ENCODE peak calls at places on chromosomes 11 and 22, in four cellular contexts. R is GM04503, G is fibroblast of pulmonary artery, Y is HFFc6. V is an unnamed sample.

GRCh38 chr11:97454988-97455387 is 1065.2 kb downstream of the JRKL start:
- DNase-seq in G (peak; percentile 88), R (no peak), Y (no peak), V (no peak)

GRCh38 chr11:6629892-6630631 is 10.8 kb upstream of the TPP1 start:
- DNase-seq in Y (no peak), R (no peak), G (no peak), V (peak; percentile 53)

GRCh38 chr11:76667856-76668255 is 2.7 kb downstream of the LRRC32 start:
- DNase-seq in R (no peak), G (no peak), Y (no peak), V (no peak)

GRCh38 chr11:79054636-79055035 is 386.2 kb downstream of the TENM4 start:
- DNase-seq in Y (peak; percentile 41), G (peak; percentile 35), R (no peak), V (no peak)

GRCh38 chr11:12696911-12697581 is 22.8 kb downstream of the TEAD1 start:
- DNase-seq in G (no peak), R (no peak), Y (no peak), V (no peak)

GRCh38 chr11:64355078-64355940 is 3.7 kb upstream of the RPS6KA4 start:
- DNase-seq in G (peak; percentile 80), Y (peak; percentile 72), R (no peak), V (peak; percentile 69)

GRCh38 chr22:23306926-23307325 is 126.6 kb downstream of the BCR start:
- DNase-seq in R (no peak), G (no peak), Y (no peak), V (no peak)

GRCh38 chr11:117870176-117870952 is 6.1 kb downstream of the FXYD6 start:
- DNase-seq in Y (no peak), R (no peak), G (no peak), V (no peak)

GRCh38 chr11:105670811-105671210 is 60.9 kb downstream of the GRIA4 start:
- DNase-seq in Y (no peak), G (no peak), R (no peak), V (no peak)

V was measured in nephron progenitor cell.